ENCODE peak calls at places on chromosomes 7 and 10, in five cellular contexts. B is brain microvascular endothelial cell, E is A549, N is coronary artery, P is cardiac muscle cell. V is an unnamed sample.

GRCh38 chr7:104650991-104651680 is 322.7 kb downstream of the LHFPL3 start:
- DNase-seq in B (no peak), E (no peak), N (no peak), P (no peak), V (no peak)

GRCh38 chr10:124378817-124379510 is 39.8 kb downstream of the OAT start:
- DNase-seq in B (no peak), E (peak), N (no peak), P (no peak), V (no peak)

GRCh38 chr7:92835851-92836488 is 403 bp downstream of the CDK6 start:
- DNase-seq in B (peak), E (peak), N (no peak), P (peak), V (no peak)

GRCh38 chr7:157339777-157340677 is 3.2 kb downstream of the DNAJB6 start:
- DNase-seq in B (peak), E (peak), N (no peak), P (peak), V (no peak)

GRCh38 chr7:83751217-83751616 is 102.3 kb upstream of the SEMA3E start:
- DNase-seq in B (peak), E (no peak), N (no peak), P (no peak), V (no peak)

GRCh38 chr10:103758294-103758681 is 97.1 kb downstream of the SH3PXD2A start:
- DNase-seq in B (peak), E (peak), N (no peak), P (no peak), V (no peak)

GRCh38 chr7:106367664-106368063 is 82.9 kb upstream of the NAMPT start:
- DNase-seq in B (no peak), E (no peak), N (no peak), P (no peak), V (no peak)

GRCh38 chr10:33657154-33657900 is 322.9 kb upstream of the NRP1 start:
- DNase-seq in B (peak), E (no peak), N (no peak), P (peak), V (no peak)

GRCh38 chr7:23067271-23067670 is 38.3 kb upstream of the KLHL7 start:
- DNase-seq in B (no peak), E (no peak), N (no peak), P (peak), V (peak)

GRCh38 chr10:99560277-99561126 is 27.8 kb downstream of the NKX2-3 start:
- DNase-seq in B (peak), E (peak), N (no peak), P (peak), V (peak)

GRCh38 chr7:151736403-151736909 is 140.5 kb downstream of the PRKAG2 start:
- DNase-seq in B (peak), E (peak), N (peak), P (peak), V (peak)

GRCh38 chr7:6536262-6536770 is 14.9 kb downstream of the GRID2IP start:
- DNase-seq in B (no peak), E (no peak), N (no peak), P (peak), V (no peak)

GRCh38 chr7:100130608-100131453 is 4.1 kb downstream of the MBLAC1 start:
- DNase-seq in B (peak), E (peak), N (no peak), P (peak), V (no peak)

GRCh38 chr10:132078746-132079345 is 13.1 kb downstream of the JAKMIP3 start:
- DNase-seq in B (no peak), E (no peak), N (peak), P (no peak), V (no peak)

GRCh38 chr10:126705951-126706565 is 35.6 kb upstream of the C10orf90 start:
- DNase-seq in B (no peak), E (no peak), N (no peak), P (no peak), V (no peak)

GRCh38 chr10:132710746-132711617 is 75.0 kb downstream of the NKX6-2 start:
- DNase-seq in B (no peak), E (no peak), N (no peak), P (no peak), V (no peak)

GRCh38 chr10:123804716-123805115 is 86.9 kb downstream of the CPXM2 start:
- DNase-seq in B (no peak), E (no peak), N (no peak), P (peak), V (peak)

GRCh38 chr10:125523347-125523746 is 159.6 kb downstream of the TEX36 start:
- DNase-seq in B (no peak), E (no peak), N (no peak), P (no peak), V (no peak)

GRCh38 chr10:63414481-63415260 is 51.1 kb downstream of the JMJD1C start:
- DNase-seq in B (no peak), E (no peak), N (no peak), P (no peak), V (no peak)

GRCh38 chr7:44897299-44897698 is 12.0 kb upstream of the PURB start:
- DNase-seq in B (no peak), E (no peak), N (no peak), P (peak), V (no peak)

GRCh38 chr7:152850420-152850819 is 90.9 kb downstream of the ACTR3B start:
- DNase-seq in B (no peak), E (no peak), N (no peak), P (no peak), V (no peak)

GRCh38 chr10:22615819-22616499 is 98.4 kb downstream of the PIP4K2A start:
- DNase-seq in B (no peak), E (no peak), N (no peak), P (peak), V (no peak)

GRCh38 chr10:120607016-120607709 is 150.1 kb downstream of the PLPP4 start:
- DNase-seq in B (peak), E (no peak), N (no peak), P (peak), V (peak)

GRCh38 chr10:44627591-44628354 is 242.9 kb upstream of the CXCL12 start:
- DNase-seq in B (peak), E (no peak), N (no peak), P (peak), V (peak)

GRCh38 chr10:69318997-69319727 is 40.9 kb downstream of the HK1 start:
- DNase-seq in B (peak), E (peak), N (peak), P (peak), V (no peak)

GRCh38 chr10:119215371-119215770 is 8.0 kb downstream of the GRK5 start:
- DNase-seq in B (no peak), E (no peak), N (no peak), P (no peak), V (no peak)

GRCh38 chr10:73650537-73651331 is 5.1 kb downstream of the SYNPO2L start:
- DNase-seq in B (peak), E (no peak), N (no peak), P (peak), V (peak)

GRCh38 chr10:109018892-109019507 is 904.3 kb downstream of the XPNPEP1 start:
- DNase-seq in B (no peak), E (no peak), N (no peak), P (peak), V (no peak)

GRCh38 chr10:49569031-49569765 is 30.3 kb upstream of the ERCC6 start:
- DNase-seq in B (peak), E (no peak), N (no peak), P (peak), V (peak)

GRCh38 chr7:76352193-76352592 is 6.6 kb downstream of the YWHAG start:
- DNase-seq in B (no peak), E (no peak), N (no peak), P (no peak), V (no peak)

GRCh38 chr10:77173615-77174461 is 463.8 kb downstream of the KCNMA1 start:
- DNase-seq in B (peak), E (peak), N (no peak), P (peak), V (no peak)

GRCh38 chr10:113060221-113061053 is 110.4 kb downstream of the TCF7L2 start:
- DNase-seq in B (no peak), E (no peak), N (no peak), P (peak), V (no peak)

GRCh38 chr7:55130079-55130476 is 111.3 kb downstream of the EGFR start:
- DNase-seq in B (no peak), E (peak), N (no peak), P (peak), V (no peak)

GRCh38 chr10:59865101-59865500 is 41.3 kb downstream of the CCDC6 start:
- DNase-seq in B (no peak), E (peak), N (no peak), P (peak), V (no peak)

GRCh38 chr7:13476881-13477444 is 512.5 kb downstream of the ETV1 start:
- DNase-seq in B (no peak), E (no peak), N (no peak), P (peak), V (no peak)
- TF ChIP-seq CTCF in B (peak), E (no peak), N (no peak), P (no peak), V (no peak)

DNA sequence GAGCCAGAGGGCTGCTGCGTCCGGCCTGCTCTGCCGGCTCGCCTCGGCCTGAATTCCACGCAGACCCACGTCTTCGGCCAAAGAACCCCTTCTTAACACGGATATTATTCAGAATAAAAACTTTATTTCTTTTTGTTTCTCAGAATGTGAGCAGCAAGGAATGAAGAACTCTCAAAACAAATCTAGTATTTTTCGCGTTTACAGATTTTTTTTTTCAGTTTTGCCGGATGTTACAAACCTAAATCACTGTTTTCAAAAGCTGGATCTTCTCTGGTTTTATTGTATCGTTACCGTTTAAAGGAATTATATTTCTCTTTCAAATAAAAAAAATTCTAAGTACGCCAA is 4.4 kb upstream of the HOXA2 start:
- DNase-seq in B (no peak), E (no peak), N (no peak), P (no peak), V (no peak)
- H3K4me3 ChIP-seq in B (no peak), E (no peak), N (peak), P (no peak), V (no peak)

DNA sequence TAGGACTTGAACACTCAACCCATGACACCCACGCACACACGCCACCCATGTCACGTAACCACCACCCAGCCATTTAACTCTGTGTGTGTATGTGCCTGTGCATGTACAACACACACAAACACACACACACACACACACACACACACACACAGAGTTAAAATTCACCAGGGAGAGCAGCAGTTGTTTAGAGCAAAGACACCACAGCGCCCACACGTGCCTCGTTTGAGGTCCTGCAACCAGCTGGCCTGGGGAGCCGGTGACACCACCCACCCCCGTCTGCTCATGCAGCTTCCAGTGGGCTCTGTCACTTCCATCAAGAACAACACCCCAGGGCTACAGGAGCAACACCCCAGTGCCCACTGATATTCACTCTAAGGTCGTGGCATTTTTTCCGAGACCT is 97.4 kb downstream of the ELFN1 start:
- DNase-seq in B (no peak), E (no peak), N (no peak), P (no peak), V (no peak)
- TF ChIP-seq CTCF in B (no peak), E (no peak), N (no peak), P (peak), V (peak)

GRCh38 chr7:94366163-94366562 is 28.5 kb upstream of the COL1A2 start:
- DNase-seq in B (no peak), E (no peak), N (no peak), P (no peak), V (no peak)

GRCh38 chr7:94368371-94368791 is 26.3 kb upstream of the COL1A2 start:
- DNase-seq in B (peak), E (no peak), N (no peak), P (peak), V (peak)

GRCh38 chr7:94364816-94365215 is 29.9 kb upstream of the COL1A2 start:
- DNase-seq in B (no peak), E (no peak), N (no peak), P (no peak), V (no peak)

GRCh38 chr7:94366827-94367226 is 27.9 kb upstream of the COL1A2 start:
- DNase-seq in B (no peak), E (no peak), N (no peak), P (peak), V (no peak)

GRCh38 chr7:94367940-94368339 is 26.8 kb upstream of the COL1A2 start:
- DNase-seq in B (peak), E (no peak), N (no peak), P (peak), V (no peak)
- H3K4me3 ChIP-seq in B (no peak), E (no peak), N (peak), P (no peak), V (no peak)

GRCh38 chr7:103094102-103094501 is 19.2 kb downstream of the ARMC10 start:
- DNase-seq in B (no peak), E (no peak), N (no peak), P (peak), V (no peak)
- TF ChIP-seq CTCF in B (no peak), E (peak), N (no peak), P (peak), V (no peak)